ENCODE peak calls at places on chromosomes 3 and 15, in five cellular contexts. S is body of pancreas, F is DND-41, M is lung, I is mammary epithelial cell. P is an unnamed sample. For H3K27me3 and H3K36me3, the result is how much of the 10 kb centered on the place peaks cover.

GRCh38 chr3:8660781-8661180 is 16.2 kb upstream of the SSUH2 start:
- DNase-seq in M (no peak), F (no peak), I (no peak), S (no peak), P (no peak)

GRCh38 chr15:80160570-80161156 is 7.9 kb downstream of the FAH start:
- DNase-seq in M (peak), F (peak), S (peak), I (peak), P (no peak)

GRCh38 chr3:114775395-114775794 is 371.7 kb downstream of the ZBTB20 start:
- DNase-seq in S (no peak), F (no peak), I (no peak), M (no peak), P (no peak)

GRCh38 chr3:183328823-183329222 is 75.8 kb downstream of the B3GNT5 start:
- DNase-seq in S (no peak), M (no peak), I (peak), F (no peak), P (no peak)

GRCh38 chr3:152197451-152197850 is 71.3 kb upstream of the MBNL1 start:
- DNase-seq in M (no peak), F (no peak), I (no peak), S (no peak), P (no peak)

GRCh38 chr3:12707425-12707824 is 43.5 kb upstream of the RAF1 start:
- DNase-seq in I (peak), F (no peak), S (no peak), M (no peak), P (no peak)

GRCh38 chr3:40229411-40229810 is 80.1 kb upstream of the EIF1B start:
- DNase-seq in I (no peak), S (peak), F (no peak), M (no peak), P (no peak)

GRCh38 chr3:35718921-35719320 is 79.6 kb downstream of the ARPP21 start:
- DNase-seq in M (no peak), S (no peak), F (no peak), I (no peak), P (no peak)

GRCh38 chr3:102069211-102069662 is 219.9 kb downstream of the NFKBIZ start:
- DNase-seq in F (no peak), M (no peak), S (no peak), I (peak), P (no peak)

GRCh38 chr3:130915567-130916292 is 21.8 kb downstream of the ATP2C1 start:
- DNase-seq in S (no peak), M (no peak), F (no peak), I (peak), P (no peak)

GRCh38 chr3:30073040-30073439 is 533.4 kb upstream of the TGFBR2 start:
- DNase-seq in M (no peak), I (no peak), F (no peak), S (no peak), P (no peak)

GRCh38 chr15:60815321-60815720 is 336.4 kb upstream of the ICE2 start:
- DNase-seq in I (no peak), F (no peak), M (no peak), S (no peak), P (no peak)
- H3K27me3 ChIP-seq in I (under half), F (under half), M (under half), S (under half), P (under half)

GRCh38 chr3:190019840-190020239 is 100.9 kb downstream of the P3H2 start:
- DNase-seq in I (no peak), S (no peak), M (no peak), F (no peak), P (no peak)
- TF ChIP-seq CTCF in I (no peak), S (no peak), M (no peak), F (no peak), P (no peak)

DNA sequence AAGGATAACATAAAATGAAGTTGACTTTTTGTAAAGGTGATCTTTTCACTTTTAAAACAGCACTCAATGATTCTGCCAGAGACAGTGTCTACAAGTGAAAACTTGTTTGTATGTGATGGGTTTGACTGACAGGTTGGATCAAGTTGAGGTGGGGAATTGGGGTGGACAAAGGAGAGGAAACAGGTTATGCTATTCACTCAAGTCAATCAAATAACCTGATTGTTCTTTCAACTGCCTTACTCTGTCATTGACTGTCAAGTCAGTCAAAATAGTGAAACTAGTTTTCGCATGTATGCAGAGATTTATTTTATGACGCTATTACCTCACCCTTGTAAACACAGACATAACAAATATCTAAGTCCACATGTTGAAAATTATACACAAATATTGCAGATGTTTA is 187.7 kb downstream of the ROBO2 start:
- DNase-seq in M (no peak), S (no peak), F (no peak), I (no peak), P (no peak)
- H3K36me3 ChIP-seq in M (under half), S (under half), F (under half), I (under half), P (under half)

GRCh38 chr3:47054414-47054813 is 74.9 kb downstream of the NBEAL2 start:
- DNase-seq in M (no peak), S (no peak), I (no peak), F (no peak), P (no peak)

GRCh38 chr3:47057212-47057671 is 77.8 kb downstream of the NBEAL2 start:
- DNase-seq in M (no peak), I (peak), F (no peak), S (no peak), P (no peak)

GRCh38 chr3:47056705-47057104 is 77.2 kb downstream of the NBEAL2 start:
- DNase-seq in F (no peak), M (no peak), S (no peak), I (no peak), P (no peak)
- H3K27me3 ChIP-seq in F (under half), M (under half), S (under half), I (under half), P (under half)

DNA sequence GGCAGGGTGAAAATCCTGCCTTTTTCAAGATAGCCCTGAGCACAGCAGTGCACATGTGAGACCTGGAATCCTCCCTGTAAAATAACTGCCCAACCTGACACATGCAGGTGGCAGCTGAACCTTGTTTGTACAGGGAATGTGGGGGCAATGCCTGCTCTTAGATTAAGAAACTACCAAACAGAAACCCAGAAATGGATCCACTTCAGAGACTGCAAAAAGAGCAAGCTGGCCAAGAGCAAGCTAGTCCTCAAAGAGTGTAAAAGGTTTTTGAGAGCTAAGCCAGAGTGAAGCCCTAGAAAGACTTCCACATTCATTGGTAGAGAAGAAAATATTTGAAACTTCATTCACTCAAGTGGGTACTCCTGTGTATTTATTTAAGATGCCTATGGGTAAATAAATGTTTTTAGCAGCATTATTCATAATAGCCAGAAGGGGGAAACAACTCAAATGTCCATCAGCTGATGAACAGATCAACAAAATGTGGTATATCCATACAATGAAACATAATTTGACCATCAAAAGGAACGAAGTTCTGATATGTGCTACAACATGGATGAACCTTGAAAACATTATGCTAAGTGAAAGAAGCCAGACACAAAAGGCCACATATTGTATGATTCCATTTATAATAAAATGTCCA is 96.0 kb upstream of the TSC22D2 start:
- DNase-seq in M (peak), I (no peak), S (no peak), F (no peak), P (no peak)
- TF ChIP-seq CTCF in M (no peak), I (peak), S (no peak), F (no peak), P (no peak)

DNA sequence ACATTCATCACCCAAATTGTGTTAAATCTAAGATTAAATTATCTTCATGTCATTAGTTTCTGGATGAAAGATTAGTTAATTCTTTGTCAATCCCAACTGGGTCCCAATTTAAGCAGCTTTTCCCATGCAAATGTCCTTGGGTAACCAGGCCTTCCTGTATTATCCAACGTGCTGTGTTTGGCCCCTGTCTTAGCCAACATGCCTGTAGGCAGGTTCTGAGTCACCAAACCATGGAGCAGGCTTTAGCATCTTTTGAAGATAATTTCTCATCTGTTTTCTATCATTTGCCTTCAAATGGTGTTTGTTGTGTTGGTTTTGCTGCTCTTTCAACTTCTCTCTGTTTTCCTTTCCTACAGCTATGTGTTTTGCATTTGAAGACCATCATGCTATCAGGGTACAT is 216.2 kb downstream of the ITPR1 start:
- DNase-seq in I (peak), F (no peak), M (no peak), S (no peak), P (no peak)
- H3K36me3 ChIP-seq in I (under half), F (under half), M (under half), S (under half), P (under half)

DNA sequence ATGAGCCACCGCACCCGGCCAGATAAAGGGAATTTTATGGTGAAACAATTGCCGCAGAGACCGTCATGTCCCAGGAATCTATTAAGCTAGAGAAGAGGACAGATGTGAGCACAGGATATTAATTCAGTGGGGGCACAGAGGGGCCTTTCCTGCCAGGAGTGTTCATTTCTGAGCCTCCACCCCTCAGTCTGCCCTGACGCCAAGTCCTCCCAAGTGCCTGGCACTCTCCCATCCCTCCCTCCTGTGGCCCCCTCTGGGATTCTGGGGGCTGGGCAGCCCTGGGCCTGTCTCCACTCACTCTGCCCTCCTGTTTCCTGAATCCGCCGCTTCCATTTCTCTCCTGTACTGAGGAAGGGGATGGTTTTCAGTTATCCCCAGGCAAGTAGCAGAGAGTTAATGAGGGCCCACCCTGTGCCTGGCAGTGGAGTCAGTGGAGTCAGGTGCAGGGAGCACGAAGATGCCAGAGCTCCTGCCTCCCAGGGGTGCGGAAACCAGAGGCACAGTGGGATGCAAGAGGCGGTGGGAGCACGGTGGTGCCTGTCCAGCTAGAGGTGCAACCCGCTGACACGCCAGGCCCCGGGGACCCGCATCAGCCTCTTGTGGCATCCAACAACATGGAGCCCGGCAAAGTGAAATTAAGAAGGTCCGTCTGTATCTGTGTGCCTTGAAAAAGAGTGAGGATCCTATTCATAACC is 212.5 kb downstream of the XXYLT1 start:
- DNase-seq in S (no peak), I (no peak), M (no peak), F (no peak), P (no peak)
- H3K27me3 ChIP-seq in S (under half), I (under half), M (under half), F (under half), P (under half)

DNA sequence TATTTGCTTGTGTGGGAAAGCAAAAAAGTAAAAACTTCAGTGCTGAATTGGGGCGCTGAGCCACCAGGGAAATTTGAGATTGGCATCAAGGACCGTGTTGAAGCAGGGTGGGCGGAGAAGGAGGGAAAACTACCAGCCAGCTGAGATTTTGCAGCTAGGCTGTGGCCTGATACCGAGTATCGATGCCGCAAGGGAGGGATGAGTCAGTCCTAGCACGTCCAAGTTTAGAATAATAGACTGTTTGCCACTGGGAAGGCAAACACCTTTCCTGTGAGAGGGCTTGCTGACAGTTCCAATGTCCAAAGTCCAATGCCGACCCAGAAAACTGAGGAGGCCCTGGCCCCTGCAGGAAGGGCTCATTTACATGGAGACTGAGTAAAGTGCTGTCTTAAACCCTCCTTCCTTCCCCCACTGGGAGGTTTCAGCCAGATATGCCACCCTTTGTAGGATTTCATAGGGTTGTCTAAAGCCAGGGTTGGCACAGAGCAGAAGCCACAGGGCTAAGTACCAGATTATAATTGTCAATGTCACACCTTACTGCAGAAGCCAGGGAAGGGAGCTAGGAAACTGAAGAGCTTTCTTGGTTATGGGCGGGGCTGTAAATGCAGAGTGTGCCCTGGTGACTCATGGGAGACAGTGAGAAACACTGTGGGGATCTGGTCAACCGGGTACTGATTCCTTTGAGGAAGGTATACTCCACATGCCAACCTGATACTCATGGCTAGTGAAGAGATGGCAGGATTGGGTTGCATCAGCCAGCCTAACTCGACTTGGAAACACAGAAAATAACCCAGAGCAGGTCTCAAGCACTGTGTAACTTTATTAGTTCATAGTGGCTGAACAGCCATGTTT is 28.4 kb upstream of the PIK3CB start:
- DNase-seq in S (peak), F (no peak), I (peak), M (peak), P (no peak)
- TF ChIP-seq CTCF in S (no peak), F (no peak), I (no peak), M (no peak), P (no peak)

DNA sequence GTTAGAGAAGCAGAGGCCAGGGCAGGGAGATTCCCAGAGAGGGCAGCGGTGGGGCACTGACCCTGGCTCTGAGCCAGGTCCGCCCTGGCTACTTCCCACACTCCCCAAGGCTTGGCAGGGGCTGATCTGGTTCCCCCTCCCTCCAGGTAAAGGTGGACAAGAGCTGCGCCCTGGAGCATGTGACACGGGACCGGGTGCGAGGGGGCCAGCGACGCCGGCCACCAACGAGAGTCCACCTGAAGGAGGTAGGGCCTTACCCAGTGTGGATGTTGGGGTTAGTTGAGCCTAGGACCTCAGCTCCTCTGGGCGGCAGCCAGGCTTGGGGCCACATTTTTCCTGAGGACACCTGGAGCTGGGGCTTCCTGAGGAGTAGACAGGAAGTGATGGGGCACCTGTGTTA is 19.6 kb downstream of the PLEKHO2 start:
- DNase-seq in I (no peak), M (no peak), S (no peak), F (no peak), P (no peak)
- H3K36me3 ChIP-seq in I (under half), M (half or more), S (under half), F (under half), P (under half)